ENCODE peak calls at places on chromosomes 16 and 17, in five cellular contexts. One of them, this sample, is unnamed.

GRCh38 chr17:64025732-64026294 is 5.4 kb upstream of the ICAM2 start:
- DNase-seq in SK-N-SH: peak
- DNase-seq in left cardiac atrium: peak
- DNase-seq in dorsolateral prefrontal cortex: peak
- DNase-seq in NCI-H146: peak
- DNase-seq in this sample: peak

GRCh38 chr16:86590501-86591144 is 12.3 kb downstream of the FOXL1 start:
- DNase-seq in dorsolateral prefrontal cortex: no peak
- DNase-seq in SK-N-SH: no peak
- DNase-seq in NCI-H146: no peak
- DNase-seq in left cardiac atrium: no peak
- DNase-seq in this sample: no peak

GRCh38 chr16:29806641-29807425 is 504 bp downstream of the MAZ start:
- DNase-seq in NCI-H146: peak
- DNase-seq in left cardiac atrium: peak
- DNase-seq in SK-N-SH: peak
- DNase-seq in dorsolateral prefrontal cortex: no peak
- DNase-seq in this sample: peak

GRCh38 chr17:43905400-43905984 is 1.8 kb downstream of the MPP2 start:
- DNase-seq in left cardiac atrium: no peak
- DNase-seq in dorsolateral prefrontal cortex: no peak
- DNase-seq in SK-N-SH: peak
- DNase-seq in NCI-H146: no peak
- DNase-seq in this sample: no peak

GRCh38 chr16:80027007-80027965 is 426.7 kb upstream of the MAF start:
- DNase-seq in NCI-H146: no peak
- DNase-seq in left cardiac atrium: peak
- DNase-seq in dorsolateral prefrontal cortex: no peak
- DNase-seq in SK-N-SH: no peak
- DNase-seq in this sample: peak

GRCh38 chr17:40922239-40922638 is 15.2 kb downstream of the KRT23 start:
- DNase-seq in SK-N-SH: no peak
- DNase-seq in NCI-H146: no peak
- DNase-seq in dorsolateral prefrontal cortex: no peak
- DNase-seq in left cardiac atrium: peak
- DNase-seq in this sample: no peak

GRCh38 chr17:46943511-46944393 is 20.8 kb downstream of the GOSR2 start:
- DNase-seq in NCI-H146: no peak
- DNase-seq in dorsolateral prefrontal cortex: peak
- DNase-seq in SK-N-SH: peak
- DNase-seq in left cardiac atrium: no peak
- DNase-seq in this sample: peak

GRCh38 chr16:85524630-85525463 is 88.3 kb upstream of the GSE1 start:
- DNase-seq in SK-N-SH: peak
- DNase-seq in NCI-H146: peak
- DNase-seq in left cardiac atrium: peak
- DNase-seq in dorsolateral prefrontal cortex: no peak
- DNase-seq in this sample: no peak

GRCh38 chr16:21962475-21962874 is 9.3 kb downstream of the UQCRC2 start:
- DNase-seq in left cardiac atrium: no peak
- DNase-seq in NCI-H146: no peak
- DNase-seq in dorsolateral prefrontal cortex: no peak
- DNase-seq in SK-N-SH: no peak
- DNase-seq in this sample: no peak